ENCODE peak calls at places on chromosomes 4 and X, in six cellular contexts. I, Q, S, B, Z and A are unnamed samples.

GRCh38 chrX:66728818-66729271 is 90.0 kb upstream of the EDA2R start:
- DNase-seq in I (peak; percentile 81), Q (peak; percentile 20), S (peak; percentile 32), B (peak; percentile 59), Z (peak; percentile 44), A (peak; percentile 56)

GRCh38 chr4:17921451-17921850 is 100.1 kb downstream of the LCORL start:
- DNase-seq in I (no peak), Q (no peak), S (no peak), B (no peak), Z (no peak), A (no peak)

GRCh38 chrX:49876750-49877149 is 2.5 kb upstream of the USP27X start:
- DNase-seq in I (peak; percentile 38), Q (no peak), S (no peak), B (peak; percentile 23), Z (no peak), A (peak; percentile 91)

GRCh38 chr4:184668511-184669114 is 19.1 kb downstream of the PRIMPOL start:
- DNase-seq in I (no peak), Q (no peak), S (no peak), B (peak; percentile 23), Z (no peak), A (no peak)

GRCh38 chr4:40736910-40737309 is 12.8 kb upstream of the NSUN7 start:
- DNase-seq in I (peak; percentile 54), Q (peak; percentile 10), S (no peak), B (peak; percentile 22), Z (no peak), A (peak; percentile 77)

GRCh38 chr4:156779774-156780173 is 191.8 kb downstream of the PDGFC start:
- DNase-seq in I (peak; percentile 58), Q (no peak), S (no peak), B (peak; percentile 95), Z (no peak), A (peak; percentile 58)

GRCh38 chr4:168722391-168722790 is 225.5 kb downstream of the PALLD start:
- DNase-seq in I (no peak), Q (no peak), S (no peak), B (no peak), Z (no peak), A (no peak)

GRCh38 chrX:14409341-14409740 is 120.0 kb upstream of the GLRA2 start:
- DNase-seq in I (no peak), Q (no peak), S (no peak), B (no peak), Z (no peak), A (no peak)

GRCh38 chrX:74656079-74656745 is 41.8 kb upstream of the RLIM start:
- DNase-seq in I (peak; percentile 11), Q (no peak), S (no peak), B (peak; percentile 27), Z (no peak), A (peak; percentile 19)

GRCh38 chrX:12709047-12709446 is 82.2 kb upstream of the PRPS2 start:
- DNase-seq in I (no peak), Q (no peak), S (peak; percentile 28), B (no peak), Z (no peak), A (no peak)

GRCh38 chrX:12716574-12716973 is 74.6 kb upstream of the PRPS2 start:
- DNase-seq in I (no peak), Q (no peak), S (no peak), B (no peak), Z (no peak), A (no peak)

GRCh38 chrX:12711435-12712040 is 79.7 kb upstream of the PRPS2 start:
- DNase-seq in I (no peak), Q (no peak), S (no peak), B (no peak), Z (no peak), A (no peak)
- TF ChIP-seq CTCF in I (no peak), Q (no peak), S (no peak), B (no peak), Z (no peak), A (no peak)

DNA sequence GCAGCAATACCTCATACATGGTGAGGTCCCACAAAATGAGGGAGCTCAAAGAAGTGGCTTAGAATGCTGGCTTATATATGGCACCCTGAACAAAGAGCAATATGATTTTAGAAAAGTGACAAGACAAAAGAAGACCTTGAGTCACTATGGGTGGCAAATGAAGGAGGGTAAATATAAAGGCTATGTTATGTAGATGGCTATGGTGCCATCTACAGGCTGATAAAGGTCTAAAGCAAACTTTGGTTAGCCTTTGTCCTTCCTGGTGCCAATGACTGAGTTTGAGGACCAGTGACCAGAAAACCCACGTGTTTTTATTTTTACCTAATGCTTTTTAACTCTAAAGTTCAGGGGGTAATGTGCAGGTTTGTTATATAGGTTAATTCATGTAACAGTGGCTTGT is 151.8 kb downstream of the CCNG2 start:
- DNase-seq in I (peak; percentile 32), Q (peak; percentile 13), S (no peak), B (peak; percentile 35), Z (no peak), A (peak; percentile 52)
- TF ChIP-seq CTCF in I (peak; percentile 50), Q (peak; percentile 49), S (no peak), B (peak; percentile 54), Z (no peak), A (peak; percentile 57)

DNA sequence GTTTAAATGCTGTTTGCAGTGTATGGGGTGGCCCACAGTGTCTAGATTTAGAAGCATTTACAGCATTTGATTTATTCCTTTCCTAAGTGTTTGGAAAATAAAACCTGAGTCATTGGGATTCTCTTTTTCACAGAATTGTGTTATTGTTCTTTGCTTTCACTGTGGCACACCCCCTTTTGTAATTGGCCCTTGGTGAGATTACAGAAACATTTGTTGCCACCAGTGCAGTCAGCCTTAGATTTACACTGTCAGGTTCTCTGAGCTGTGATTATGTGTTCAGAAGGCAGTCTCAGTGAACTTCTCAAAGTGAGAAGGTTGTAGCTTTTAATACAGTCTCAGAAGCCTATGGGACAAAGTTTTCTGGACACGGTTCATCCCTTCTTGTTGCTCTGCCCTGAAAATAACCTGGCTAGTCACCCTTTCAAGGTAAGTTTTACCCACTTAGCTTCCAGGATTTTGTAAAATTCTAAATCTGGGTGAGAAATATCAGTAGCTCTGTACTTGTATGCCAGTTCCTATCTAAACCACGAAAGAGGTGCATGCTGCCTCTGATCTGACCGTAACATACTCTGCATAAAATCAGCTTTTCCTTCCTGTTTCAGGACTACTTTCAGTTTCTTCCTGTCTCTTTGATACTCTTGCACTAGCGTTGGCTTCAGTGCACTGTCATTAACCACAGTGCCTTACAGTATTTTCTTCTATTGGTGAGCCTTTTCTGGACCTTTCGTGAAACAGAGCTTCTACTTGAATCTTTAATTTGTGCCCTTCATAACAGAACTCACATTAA is 12.6 kb downstream of the RUFY3 start:
- DNase-seq in I (peak; percentile 63), Q (no peak), S (no peak), B (peak; percentile 55), Z (no peak), A (peak; percentile 35)
- TF ChIP-seq CTCF in I (no peak), Q (no peak), S (no peak), B (no peak), Z (no peak), A (no peak)

GRCh38 chr4:110170861-110171260 is 27.6 kb downstream of the ELOVL6 start:
- DNase-seq in I (no peak), Q (no peak), S (no peak), B (no peak), Z (no peak), A (no peak)
- TF ChIP-seq CTCF in I (no peak), Q (no peak), S (no peak), B (no peak), Z (no peak), A (no peak)

DNA sequence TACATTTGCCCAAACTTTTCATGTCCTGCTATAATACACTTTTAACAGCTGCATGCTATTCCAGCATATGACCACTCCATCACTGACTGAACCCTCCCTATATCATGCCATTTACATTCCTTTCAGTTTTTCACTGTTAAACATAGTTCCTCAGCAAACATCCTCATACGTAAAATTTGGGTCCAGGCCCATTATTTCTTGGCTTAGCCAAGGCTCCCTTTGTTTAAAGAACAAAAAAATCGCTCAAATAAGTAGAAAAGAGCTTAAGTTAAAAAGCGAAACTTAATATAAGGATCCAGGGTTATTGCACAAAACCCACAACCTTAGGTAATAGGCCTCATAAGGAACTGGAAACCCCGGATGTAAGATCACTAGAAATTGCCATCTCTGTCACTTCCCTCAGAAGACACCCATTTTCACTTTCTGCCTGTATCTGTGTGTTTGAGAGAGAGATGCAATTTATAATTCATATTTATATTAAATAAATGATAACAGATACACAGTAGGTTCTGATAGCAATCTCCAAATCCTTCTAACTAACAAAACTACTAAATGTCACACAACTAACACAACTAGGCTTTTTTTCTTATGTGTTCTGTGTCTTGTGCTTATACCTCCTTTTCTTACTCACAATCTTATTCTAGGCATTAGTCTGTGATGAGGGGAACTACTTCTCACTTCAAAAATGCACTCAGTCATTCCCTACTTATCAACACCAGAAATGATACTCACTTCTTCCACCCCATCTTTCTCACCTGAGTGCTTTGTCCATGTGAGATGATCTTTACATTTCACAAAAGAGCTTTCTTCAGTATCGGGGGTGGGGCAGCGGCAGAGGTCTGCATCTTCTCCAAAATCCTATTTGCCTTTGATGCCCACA is 59.9 kb upstream of the FAM241A start:
- DNase-seq in I (peak; percentile 68), Q (no peak), S (no peak), B (peak; percentile 6), Z (no peak), A (no peak)
- TF ChIP-seq CTCF in I (no peak), Q (no peak), S (no peak), B (no peak), Z (no peak), A (no peak)

GRCh38 chr4:86909945-86910344 is 17.7 kb upstream of the C4orf36 start:
- DNase-seq in I (no peak), Q (no peak), S (no peak), B (no peak), Z (no peak), A (no peak)

GRCh38 chr4:86910820-86911684 is 18.8 kb upstream of the C4orf36 start:
- DNase-seq in I (peak; percentile 68), Q (no peak), S (no peak), B (peak; percentile 64), Z (no peak), A (no peak)

GRCh38 chr4:86909540-86909939 is 17.3 kb upstream of the C4orf36 start:
- DNase-seq in I (no peak), Q (no peak), S (no peak), B (no peak), Z (no peak), A (no peak)

GRCh38 chr4:86910369-86910768 is 18.1 kb upstream of the C4orf36 start:
- DNase-seq in I (no peak), Q (no peak), S (no peak), B (no peak), Z (no peak), A (no peak)
- TF ChIP-seq CTCF in I (no peak), Q (no peak), S (no peak), B (no peak), Z (no peak), A (no peak)